ENCODE peak calls at places on chromosomes 16 and 17, in four cellular contexts. W is tibial artery, Y is cardiac muscle cell, J is upper lobe of left lung. M is an unnamed sample. For H3K9me3 and H3K27me3, the result is how much of the 10 kb centered on the place peaks cover.

GRCh38 chr16:86886651-86887050 is 308.3 kb downstream of the FOXL1 start:
- DNase-seq in J (no peak), Y (no peak), W (no peak), M (no peak)

GRCh38 chr16:50478021-50478772 is 70.0 kb upstream of the NKD1 start:
- DNase-seq in J (peak), W (no peak), Y (no peak), M (no peak)

GRCh38 chr17:42818379-42818778 is 5.7 kb downstream of the BECN1 start:
- DNase-seq in Y (no peak), J (no peak), W (no peak), M (no peak)

GRCh38 chr17:47785538-47786123 is 36.0 kb downstream of the OSBPL7 start:
- DNase-seq in J (no peak), Y (peak), W (no peak), M (no peak)

GRCh38 chr17:2981325-2981724 is 82.1 kb downstream of the OR1D5 start:
- DNase-seq in Y (no peak), W (no peak), J (no peak), M (peak)

GRCh38 chr16:83972256-83973008 is 4.4 kb downstream of the NECAB2 start:
- DNase-seq in W (no peak), Y (no peak), J (no peak), M (no peak)

GRCh38 chr16:15705064-15705565 is 55.1 kb downstream of the NDE1 start:
- DNase-seq in W (no peak), J (no peak), Y (no peak), M (no peak)

GRCh38 chr17:81927653-81928496 is at the start of gene MAFG:
- DNase-seq in J (peak), Y (peak), W (peak), M (peak)

GRCh38 chr17:78232774-78233173 is 1.3 kb downstream of the TMEM235 start:
- DNase-seq in J (no peak), W (no peak), Y (no peak), M (no peak)

GRCh38 chr16:87086156-87086555 is 231.0 kb downstream of the C16orf95 start:
- DNase-seq in Y (no peak), J (no peak), W (no peak), M (no peak)

GRCh38 chr17:81868674-81869220 is 2.4 kb downstream of the ARHGDIA start:
- DNase-seq in W (no peak), J (peak), Y (peak), M (peak)

GRCh38 chr17:27861979-27862378 is 31.2 kb downstream of the LYRM9 start:
- DNase-seq in Y (no peak), J (no peak), W (no peak), M (no peak)

GRCh38 chr16:24988593-24989338 is 26.4 kb downstream of the ARHGAP17 start:
- DNase-seq in Y (peak), J (no peak), W (peak), M (peak)

DNA sequence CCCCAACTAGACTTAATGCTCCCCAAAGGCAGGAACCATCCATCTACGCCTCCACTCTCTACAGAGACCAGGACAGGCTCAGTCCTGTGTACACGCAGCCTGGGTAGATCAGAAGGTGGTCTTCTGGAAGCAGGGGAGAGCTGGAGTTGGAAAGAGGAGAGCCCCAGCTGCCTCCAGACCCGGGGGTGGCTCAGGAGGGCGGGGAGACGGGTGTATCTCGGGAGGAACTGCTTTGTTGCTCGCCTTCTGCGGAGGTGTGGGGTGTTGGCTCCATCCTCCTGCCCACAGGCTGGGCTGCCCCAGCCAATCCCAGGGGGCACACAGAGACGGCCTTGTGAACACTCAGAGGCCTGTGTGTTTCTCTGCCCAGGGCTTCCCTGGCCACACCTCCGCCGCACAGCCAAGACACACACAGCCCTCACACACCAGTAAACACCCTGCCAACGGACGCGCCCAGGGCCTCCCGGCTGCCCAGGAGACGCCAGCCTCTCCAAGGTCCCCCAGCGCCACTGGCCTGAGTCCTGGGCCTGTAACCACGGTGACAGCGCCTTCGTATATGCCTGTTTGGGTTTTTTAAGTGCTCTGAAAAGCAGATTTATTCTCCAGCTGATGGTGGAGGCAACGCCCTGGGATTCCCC is 143.4 kb upstream of the CDC42EP4 start:
- DNase-seq in J (peak), Y (no peak), W (no peak), M (no peak)
- TF ChIP-seq CTCF in J (no peak), Y (no peak), W (no peak), M (no peak)

GRCh38 chr17:82943339-82943738 is 103.5 kb upstream of the ZNF750 start:
- DNase-seq in W (no peak), J (peak), Y (no peak), M (no peak)
- H3K9me3 ChIP-seq in W (under half), J (under half), Y (under half), M (under half)

DNA sequence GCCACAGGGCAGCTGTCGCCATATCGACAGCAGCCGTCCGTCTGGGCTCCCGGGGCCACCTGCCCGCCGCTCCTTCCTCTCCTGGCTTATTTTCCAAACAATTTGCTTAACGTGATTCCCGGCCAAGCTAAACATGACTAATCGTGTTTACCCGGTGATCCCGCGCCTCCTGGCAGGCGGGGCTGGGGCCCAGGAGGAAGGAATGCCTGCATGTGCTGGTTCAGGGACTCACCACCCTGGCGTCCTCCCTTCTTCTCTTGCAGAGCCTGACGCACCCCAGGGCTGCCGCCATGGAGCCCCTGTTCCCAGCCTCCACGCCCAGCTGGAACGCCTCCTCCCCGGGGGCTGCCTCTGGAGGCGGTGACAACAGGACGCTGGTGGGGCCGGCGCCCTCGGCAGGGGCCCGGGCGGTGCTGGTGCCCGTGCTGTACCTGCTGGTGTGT is 6.1 kb downstream of the SSTR5 start:
- DNase-seq in W (peak), J (peak), Y (no peak), M (peak)
- H3K27me3 ChIP-seq in W (half or more), J (under half), Y (under half), M (half or more)

DNA sequence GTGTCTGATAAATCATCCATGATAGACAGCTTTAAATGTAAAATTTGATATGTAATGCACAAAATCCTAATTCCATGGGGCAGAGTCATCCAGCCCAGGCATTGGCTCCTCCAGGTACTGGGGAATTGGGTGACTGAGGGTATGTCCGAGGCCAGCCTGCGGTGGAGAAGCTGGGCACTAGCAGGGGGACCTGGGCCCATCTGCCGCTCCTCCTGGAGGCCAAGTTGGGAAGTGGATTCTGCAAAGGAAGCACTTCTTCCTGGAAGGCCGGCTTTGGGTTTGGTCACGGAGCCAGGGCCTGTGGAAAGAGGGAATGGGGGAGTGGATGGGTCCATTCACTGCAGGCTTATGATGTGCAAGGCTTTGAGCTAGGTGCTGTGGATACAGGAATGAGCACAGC is 85.8 kb downstream of the GNAO1 start:
- DNase-seq in J (no peak), W (no peak), Y (peak), M (peak)
- TF ChIP-seq CTCF in J (no peak), W (no peak), Y (peak), M (peak)

GRCh38 chr16:35745821-35746248 is 2286.4 kb downstream of the TP53TG3F start:
- DNase-seq in W (no peak), Y (no peak), J (peak), M (no peak)

GRCh38 chr16:35743101-35743692 is 2283.8 kb downstream of the TP53TG3F start:
- DNase-seq in Y (no peak), J (no peak), W (no peak), M (no peak)

GRCh38 chr16:35745191-35745590 is 2285.8 kb downstream of the TP53TG3F start:
- DNase-seq in J (no peak), Y (no peak), W (no peak), M (no peak)

GRCh38 chr16:35744084-35744483 is 2284.7 kb downstream of the TP53TG3F start:
- DNase-seq in J (no peak), Y (no peak), W (no peak), M (no peak)

DNA sequence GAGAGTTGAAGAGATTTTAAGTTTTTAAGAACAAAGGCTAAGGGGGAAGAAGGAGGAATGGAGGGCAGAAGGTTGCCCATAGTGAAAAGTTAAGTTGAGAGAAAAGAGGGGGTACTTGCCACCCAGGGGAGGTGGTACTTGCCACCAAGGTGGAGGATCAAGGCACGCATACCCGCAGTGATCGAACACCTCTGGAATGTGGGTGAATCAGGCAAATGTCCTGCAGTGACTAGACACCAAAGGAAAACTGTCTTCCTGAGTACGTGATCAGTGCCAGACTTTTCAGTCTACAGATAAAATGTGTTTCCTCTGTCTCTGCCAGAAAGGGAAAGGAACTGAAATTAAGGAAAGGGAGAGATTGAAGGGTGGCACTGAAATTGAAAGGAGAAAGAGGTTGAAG is 2285.3 kb downstream of the TP53TG3F start:
- DNase-seq in J (no peak), Y (no peak), W (no peak), M (no peak)
- H3K9me3 ChIP-seq in J (under half), Y (under half), W (under half), M (under half)

DNA sequence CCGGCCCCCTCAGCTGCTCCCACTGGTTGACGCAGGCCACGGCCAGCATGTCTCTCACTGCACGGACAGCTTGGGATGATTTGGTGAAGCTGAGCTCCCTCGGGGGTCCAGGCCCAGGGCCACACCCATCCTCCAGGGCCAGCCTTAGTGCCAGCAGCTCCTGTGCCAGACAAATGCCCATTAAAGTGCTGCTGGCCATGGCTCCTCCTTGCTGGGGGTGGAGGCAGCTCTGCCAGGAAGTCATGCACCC is 2.5 kb downstream of the TRIM47 start:
- DNase-seq in W (peak), J (peak), Y (no peak), M (no peak)
- H3K27me3 ChIP-seq in W (under half), J (under half), Y (under half), M (under half)

DNA sequence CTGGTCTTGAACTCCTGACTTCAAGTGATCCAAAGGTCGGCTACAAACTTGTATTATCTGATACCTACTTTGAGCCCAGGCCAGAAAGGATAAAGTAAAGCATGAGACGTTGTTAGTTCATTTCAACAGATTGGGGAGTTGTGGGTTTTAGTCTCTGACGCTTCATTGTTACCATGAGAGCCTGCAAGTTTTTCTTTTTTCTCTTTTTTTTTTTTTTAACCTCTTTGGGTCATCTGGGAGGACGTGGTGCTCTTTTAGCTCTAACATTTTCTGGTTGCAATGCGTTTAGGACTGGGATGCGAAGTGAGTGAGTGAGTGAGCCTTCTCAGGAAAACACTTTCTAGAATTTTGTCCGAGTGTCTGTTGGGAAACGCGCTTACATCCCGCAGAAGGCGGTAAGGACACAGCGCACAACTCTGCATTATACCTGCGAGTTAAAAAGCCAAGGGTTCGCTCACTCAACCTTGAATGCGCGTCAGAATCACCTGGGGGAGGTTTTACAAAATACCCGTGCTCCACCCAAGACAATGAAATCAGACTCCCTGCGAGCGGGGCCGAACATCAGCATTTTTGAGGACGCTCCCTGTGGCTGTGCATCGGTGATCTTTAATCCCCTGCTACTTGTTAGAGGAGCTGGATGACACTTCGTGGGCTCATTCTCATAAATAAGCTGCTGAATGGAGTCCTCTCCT is 704 bp upstream of the RNF135 start:
- DNase-seq in W (no peak), J (no peak), Y (no peak), M (no peak)
- TF ChIP-seq CTCF in W (no peak), J (no peak), Y (no peak), M (no peak)

GRCh38 chr16:35198223-35199199 is 1739.1 kb downstream of the TP53TG3F start:
- DNase-seq in J (peak), Y (no peak), W (no peak), M (no peak)
- H3K9me3 ChIP-seq in J (under half), Y (under half), W (under half), M (under half)

GRCh38 chr16:22633280-22633679 is 122.6 kb downstream of the NPIPB5 start:
- DNase-seq in W (no peak), Y (no peak), J (no peak), M (no peak)

GRCh38 chr16:22635345-22635744 is 124.7 kb downstream of the NPIPB5 start:
- DNase-seq in Y (no peak), W (no peak), J (no peak), M (no peak)

GRCh38 chr16:22632621-22633020 is 121.9 kb downstream of the NPIPB5 start:
- DNase-seq in Y (no peak), J (no peak), W (no peak), M (no peak)

GRCh38 chr16:22634913-22635312 is 124.2 kb downstream of the NPIPB5 start:
- DNase-seq in J (no peak), W (no peak), Y (no peak), M (no peak)

DNA sequence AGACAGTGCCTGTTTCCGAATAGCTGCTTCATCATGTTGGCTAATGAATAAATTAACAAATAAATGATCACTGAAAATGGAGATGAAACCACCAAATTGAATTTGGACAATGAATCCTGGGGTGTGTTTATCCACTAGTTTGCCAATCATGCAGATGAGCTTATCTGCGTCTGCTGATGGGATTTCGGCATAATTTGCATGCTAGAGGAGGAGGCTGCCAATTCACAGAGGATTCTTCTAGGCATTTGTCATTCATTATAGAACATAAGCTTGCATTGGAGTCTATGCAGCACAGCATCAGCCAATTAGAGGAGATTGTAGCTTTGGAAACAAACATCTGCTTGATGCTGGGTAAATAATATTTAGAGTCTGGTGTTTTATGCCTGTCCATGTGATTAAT is 123.1 kb downstream of the NPIPB5 start:
- DNase-seq in J (no peak), W (no peak), Y (no peak), M (no peak)
- H3K27me3 ChIP-seq in J (under half), W (under half), Y (under half), M (under half)